ENCODE peak calls at places on chromosome X, in eight cellular contexts. U is DMS 273 treated with DMSO at 0.1 percent for 48 hours, C is NCI-H345, J is vagina, S is kidney glomerular epithelial cell, X is left cardiac atrium, N is posterior cingulate gyrus, D is SK-N-SH. H is an unnamed sample.

GRCh38 chrX:13690836-13691235 is 1.9 kb downstream of the RAB9A start:
- DNase-seq in C (no peak), N (no peak), S (no peak), U (no peak), X (no peak), D (no peak), J (no peak), H (no peak)

GRCh38 chrX:11765449-11765848 is 7.4 kb downstream of the MSL3 start:
- DNase-seq in S (no peak), N (no peak), C (no peak), U (no peak), D (no peak), J (no peak), X (no peak), H (no peak)

GRCh38 chrX:148573119-148573518 is 72.7 kb downstream of the AFF2 start:
- DNase-seq in U (no peak), J (no peak), N (no peak), D (no peak), S (no peak), C (no peak), X (no peak), H (no peak)

GRCh38 chrX:16212436-16212835 is 45.2 kb downstream of the MAGEB17 start:
- DNase-seq in U (no peak), X (no peak), S (no peak), C (no peak), D (peak; percentile 4), N (no peak), J (no peak), H (no peak)

GRCh38 chrX:154317391-154318000 is 21.9 kb downstream of the TKTL1 start:
- DNase-seq in J (no peak), U (no peak), X (peak; percentile 20), C (peak; percentile 13), S (no peak), N (no peak), D (peak; percentile 51), H (no peak)

GRCh38 chrX:154030266-154030665 is 10.6 kb upstream of the IRAK1 start:
- DNase-seq in S (no peak), U (no peak), D (no peak), J (no peak), X (no peak), N (no peak), C (no peak), H (no peak)

GRCh38 chrX:40300286-40300890 is 202.6 kb upstream of the BCOR start:
- DNase-seq in N (no peak), S (no peak), X (no peak), J (no peak), C (no peak), U (no peak), D (no peak), H (no peak)

GRCh38 chrX:146481735-146482134 is 327.8 kb upstream of the CXorf51B start:
- DNase-seq in D (no peak), S (no peak), X (no peak), C (no peak), J (no peak), U (no peak), N (no peak), H (no peak)

GRCh38 chrX:30657542-30658238 is 4.5 kb downstream of the GK start:
- DNase-seq in J (no peak), U (no peak), D (no peak), X (no peak), C (no peak), S (no peak), N (no peak), H (no peak)

GRCh38 chrX:41108684-41109205 is 23.5 kb downstream of the USP9X start:
- DNase-seq in J (no peak), C (no peak), D (no peak), S (no peak), U (no peak), X (no peak), N (no peak), H (no peak)

GRCh38 chrX:153443476-153444332 is 2.2 kb downstream of the TREX2 start:
- DNase-seq in N (no peak), X (no peak), U (no peak), S (no peak), J (no peak), C (no peak), D (no peak), H (no peak)

GRCh38 chrX:48521353-48522243 is at the start of gene EBP:
- DNase-seq in S (peak; percentile 76), X (peak; percentile 92), C (peak; percentile 97), N (peak; percentile 87), U (peak; percentile 83), D (peak; percentile 89), J (no peak), H (peak; percentile 55)

GRCh38 chrX:23662187-23662586 is 5.1 kb upstream of the PRDX4 start:
- DNase-seq in N (no peak), C (no peak), J (no peak), U (no peak), S (no peak), X (no peak), D (no peak), H (no peak)

GRCh38 chrX:154695913-154696312 is 42.5 kb upstream of the CTAG2 start:
- DNase-seq in S (no peak), J (no peak), X (no peak), N (no peak), C (no peak), U (no peak), D (no peak), H (no peak)

GRCh38 chrX:139559383-139560042 is 29.0 kb downstream of the F9 start:
- DNase-seq in D (peak; percentile 20), N (no peak), S (peak; percentile 20), J (no peak), C (no peak), U (no peak), X (no peak), H (peak; percentile 18)

GRCh38 chrX:19888419-19888879 is 1.0 kb upstream of the SH3KBP1 start:
- DNase-seq in N (peak; percentile 28), D (peak; percentile 70), S (peak; percentile 59), J (no peak), U (peak; percentile 57), X (no peak), C (peak; percentile 43), H (no peak)

GRCh38 chrX:136735604-136736003 is 45.1 kb downstream of the ARHGEF6 start:
- DNase-seq in U (no peak), D (no peak), S (no peak), J (no peak), C (no peak), X (no peak), N (no peak), H (no peak)

GRCh38 chrX:79336869-79337815 is 30.0 kb downstream of the ITM2A start:
- DNase-seq in U (no peak), D (no peak), N (no peak), C (no peak), X (no peak), S (no peak), J (no peak), H (no peak)

GRCh38 chrX:108722561-108722960 is 13.8 kb downstream of the IRS4 start:
- DNase-seq in S (no peak), C (no peak), U (no peak), N (no peak), J (no peak), X (no peak), D (no peak), H (no peak)